ENCODE peak calls at places on chromosomes 3 and 15, in ten cellular contexts. R is T-helper 2 cell, X is astrocyte, M is RWPE1, T is progenitor cell of endocrine pancreas, O is NCI-H1694, K is tibial artery, N is bronchial epithelial cell, I is heart right ventricle, P is ELR. H is an unnamed sample.

GRCh38 chr3:195583831-195584542 is at the start of gene APOD:
- DNase-seq in I (peak), N (peak), T (no peak), O (no peak), X (peak), R (no peak), K (peak), P (no peak), M (peak), H (peak)

GRCh38 chr3:66466606-66467270 is 34.1 kb downstream of the LRIG1 start:
- DNase-seq in T (no peak), R (no peak), P (no peak), I (no peak), K (no peak), X (no peak), N (no peak), O (no peak), M (no peak), H (no peak)

GRCh38 chr15:58731756-58732535 is 17.6 kb downstream of the ADAM10 start:
- DNase-seq in R (no peak), T (no peak), O (no peak), K (no peak), P (peak), M (peak), N (peak), X (peak), I (no peak), H (no peak)

GRCh38 chr3:126664591-126665214 is 9.8 kb upstream of the TXNRD3 start:
- DNase-seq in P (no peak), X (peak), I (no peak), K (no peak), M (no peak), N (no peak), R (no peak), T (no peak), O (no peak), H (no peak)

GRCh38 chr3:119695480-119695879 is 7.3 kb upstream of the CFAP91 start:
- DNase-seq in T (no peak), R (no peak), I (no peak), N (no peak), P (peak), O (no peak), K (no peak), X (no peak), M (no peak), H (no peak)

GRCh38 chr3:171959532-171960044 is 79.8 kb upstream of the FNDC3B start:
- DNase-seq in R (no peak), X (no peak), M (no peak), I (no peak), O (no peak), N (peak), K (no peak), P (no peak), T (no peak), H (no peak)

GRCh38 chr3:141049681-141050080 is 1.5 kb upstream of the SPSB4 start:
- DNase-seq in T (no peak), N (no peak), O (peak), M (no peak), P (peak), I (no peak), X (no peak), K (no peak), R (no peak), H (no peak)

GRCh38 chr3:46368569-46368968 is 2.2 kb upstream of the CCR5 start:
- DNase-seq in N (no peak), X (no peak), T (no peak), R (no peak), M (peak), O (no peak), P (peak), K (peak), I (peak), H (peak)

GRCh38 chr15:94631608-94632007 is 400.2 kb downstream of the MCTP2 start:
- DNase-seq in X (no peak), P (no peak), O (no peak), M (no peak), I (no peak), K (no peak), N (no peak), T (no peak), R (no peak), H (no peak)

GRCh38 chr3:194322701-194323174 is 28.4 kb downstream of the CPN2 start:
- DNase-seq in I (no peak), M (peak), N (peak), O (no peak), K (no peak), P (peak), R (no peak), T (no peak), X (peak), H (no peak)

GRCh38 chr3:19885468-19885867 is 48.5 kb downstream of the EFHB start:
- DNase-seq in K (no peak), T (no peak), O (no peak), M (peak), I (no peak), R (no peak), X (peak), P (peak), N (peak), H (no peak)

GRCh38 chr15:80478075-80478474 is 73.9 kb downstream of the ARNT2 start:
- DNase-seq in I (no peak), O (no peak), R (no peak), M (no peak), X (peak), K (no peak), N (no peak), P (peak), T (no peak), H (no peak)

GRCh38 chr3:134527037-134527436 is 41.2 kb downstream of the CEP63 start:
- DNase-seq in I (no peak), P (peak), X (no peak), R (no peak), M (no peak), N (peak), O (no peak), K (no peak), T (no peak), H (no peak)

GRCh38 chr15:65939901-65940617 is 70.8 kb downstream of the RAB11A start:
- DNase-seq in R (no peak), I (peak), K (no peak), N (peak), P (peak), X (peak), M (peak), T (no peak), O (no peak), H (peak)

GRCh38 chr3:31974454-31974853 is 6.6 kb downstream of the OSBPL10 start:
- DNase-seq in T (no peak), X (peak), N (no peak), M (no peak), I (no peak), O (no peak), P (no peak), K (no peak), R (no peak), H (no peak)

GRCh38 chr15:57640935-57641682 is 49.4 kb downstream of the MYZAP start:
- DNase-seq in N (peak), P (peak), M (peak), K (no peak), I (no peak), X (peak), R (no peak), O (peak), T (no peak), H (no peak)

GRCh38 chr3:172519740-172520139 is 3.5 kb downstream of the TNFSF10 start:
- DNase-seq in M (no peak), P (no peak), X (no peak), R (no peak), N (no peak), O (no peak), I (no peak), K (no peak), T (no peak), H (no peak)

GRCh38 chr3:180529778-180530177 is 72.2 kb upstream of the TTC14 start:
- DNase-seq in I (no peak), N (no peak), K (no peak), P (no peak), O (no peak), X (no peak), M (no peak), R (no peak), T (no peak), H (no peak)

GRCh38 chr3:45365060-45365459 is 23.3 kb upstream of the LARS2 start:
- DNase-seq in P (peak), I (no peak), N (peak), O (no peak), X (peak), M (no peak), T (no peak), R (no peak), K (no peak), H (no peak)

GRCh38 chr3:170500995-170501394 is 82.3 kb downstream of the CLDN11 start:
- DNase-seq in N (no peak), R (no peak), M (no peak), I (no peak), O (no peak), K (no peak), T (no peak), X (no peak), P (no peak), H (no peak)

GRCh38 chr3:98563661-98564281 is 29.6 kb downstream of the CPOX start:
- DNase-seq in N (peak), R (no peak), K (no peak), P (peak), I (no peak), T (no peak), O (no peak), X (peak), M (peak), H (no peak)

GRCh38 chr15:57911247-57911646 is 154.3 kb downstream of the ALDH1A2 start:
- DNase-seq in O (no peak), I (peak), T (no peak), M (no peak), P (no peak), R (no peak), N (no peak), K (no peak), X (no peak), H (peak)

GRCh38 chr3:167876603-167877325 is 141.2 kb downstream of the SERPINI1 start:
- DNase-seq in M (peak), I (no peak), P (peak), X (peak), T (no peak), N (peak), O (no peak), K (peak), R (no peak), H (no peak)

GRCh38 chr3:71416868-71417267 is 166.7 kb downstream of the FOXP1 start:
- DNase-seq in M (no peak), X (no peak), R (no peak), N (no peak), O (no peak), P (no peak), K (no peak), I (no peak), T (no peak), H (no peak)

GRCh38 chr3:19688767-19689166 is 245.2 kb downstream of the EFHB start:
- DNase-seq in M (no peak), R (no peak), P (no peak), K (no peak), O (no peak), N (no peak), X (no peak), I (no peak), T (no peak), H (no peak)

GRCh38 chr3:139309880-139310279 is 33.9 kb upstream of the MRPS22 start:
- DNase-seq in T (no peak), X (peak), O (no peak), M (no peak), N (no peak), P (peak), K (no peak), I (no peak), R (no peak), H (no peak)

GRCh38 chr3:11642455-11643162 is 1.1 kb downstream of the VGLL4 start:
- DNase-seq in X (peak), O (no peak), P (peak), K (peak), I (peak), N (peak), R (peak), T (peak), M (peak), H (peak)

GRCh38 chr15:48628832-48629231 is 16.7 kb downstream of the FBN1 start:
- DNase-seq in K (no peak), N (no peak), I (no peak), X (peak), T (no peak), M (no peak), P (no peak), R (no peak), O (no peak), H (no peak)

GRCh38 chr15:88627463-88627862 is 6.3 kb downstream of the AEN start:
- DNase-seq in O (no peak), R (no peak), N (peak), I (no peak), P (no peak), X (no peak), K (peak), M (no peak), T (no peak), H (no peak)

GRCh38 chr15:85496146-85496545 is 115.7 kb downstream of the AKAP13 start:
- DNase-seq in N (no peak), X (no peak), T (no peak), I (no peak), O (no peak), K (no peak), M (no peak), R (no peak), P (no peak), H (no peak)

GRCh38 chr3:189324538-189325138 is 152.9 kb downstream of the TPRG1 start:
- DNase-seq in O (no peak), I (no peak), P (peak), R (peak), M (peak), K (peak), T (no peak), N (peak), X (peak), H (no peak)

GRCh38 chr15:85860394-85861161 is 65.9 kb upstream of the KLHL25 start:
- DNase-seq in T (no peak), R (no peak), N (no peak), K (no peak), O (no peak), I (no peak), M (no peak), X (no peak), P (no peak), H (no peak)

GRCh38 chr3:121998030-121998580 is 23.9 kb downstream of the ILDR1 start:
- DNase-seq in K (no peak), O (no peak), M (no peak), N (peak), X (peak), T (no peak), I (no peak), R (no peak), P (peak), H (no peak)

GRCh38 chr15:60128000-60128376 is 123.9 kb downstream of the FOXB1 start:
- DNase-seq in M (no peak), T (no peak), X (peak), I (no peak), O (no peak), N (no peak), R (no peak), K (no peak), P (peak), H (no peak)

GRCh38 chr15:67715166-67715565 is 110.1 kb upstream of the SKOR1 start:
- DNase-seq in I (no peak), O (no peak), T (no peak), P (no peak), R (no peak), M (no peak), K (no peak), N (no peak), X (no peak), H (no peak)

GRCh38 chr3:14379842-14380241 is 22.6 kb upstream of the SLC6A6 start:
- DNase-seq in I (no peak), N (peak), O (no peak), P (no peak), K (no peak), M (no peak), R (no peak), T (no peak), X (no peak), H (no peak)

GRCh38 chr3:115251509-115251908 is 104.4 kb upstream of the ZBTB20 start:
- DNase-seq in M (peak), T (no peak), K (no peak), R (no peak), O (no peak), P (peak), N (peak), I (no peak), X (peak), H (no peak)

GRCh38 chr3:2765002-2765579 is 345.1 kb downstream of the IL5RA start:
- DNase-seq in T (no peak), I (no peak), K (no peak), R (no peak), M (no peak), X (no peak), O (no peak), N (peak), P (no peak), H (no peak)

GRCh38 chr3:115085197-115085865 is 61.8 kb downstream of the ZBTB20 start:
- DNase-seq in K (no peak), I (no peak), M (no peak), X (no peak), T (no peak), P (peak), N (no peak), R (no peak), O (no peak), H (no peak)

GRCh38 chr3:47283193-47283537 is 421 bp downstream of the KLHL18 start:
- DNase-seq in I (no peak), P (peak), R (peak), K (no peak), O (no peak), X (no peak), N (no peak), T (no peak), M (no peak), H (no peak)

H was measured in Right ventricle myocardium superior.